ENCODE peak calls at places on chromosomes 6 and 20, in four cellular contexts. U is retina, H is MV-4-11, B is activated gamma-delta T cell. E is an unnamed sample.

GRCh38 chr20:35702051-35702823 is 3.0 kb downstream of the ROMO1 start:
- DNase-seq in H (peak), U (no peak), B (no peak), E (no peak)

GRCh38 chr6:63476302-63476701 is 96.0 kb upstream of the LOC128125822 start:
- DNase-seq in H (no peak), B (no peak), U (no peak), E (no peak)

GRCh38 chr20:60447703-60448102 is 489.5 kb downstream of the CDH26 start:
- DNase-seq in H (no peak), U (no peak), B (no peak), E (no peak)

GRCh38 chr20:44990425-44990824 is 24.1 kb downstream of the STK4 start:
- DNase-seq in H (peak), U (no peak), B (no peak), E (no peak)

GRCh38 chr6:150680510-150680909 is 80.8 kb downstream of the PLEKHG1 start:
- DNase-seq in B (no peak), H (no peak), U (no peak), E (no peak)

GRCh38 chr6:112037783-112038216 is 16.1 kb upstream of the CCN6 start:
- DNase-seq in H (peak), U (no peak), B (no peak), E (no peak)

GRCh38 chr20:2603816-2604505 is 48.5 kb upstream of the NOP56 start:
- DNase-seq in B (no peak), H (no peak), U (no peak), E (no peak)

GRCh38 chr6:95094751-95095150 is 482.6 kb upstream of the MANEA start:
- DNase-seq in B (no peak), H (no peak), U (no peak), E (no peak)

GRCh38 chr6:82843291-82843885 is 222.3 kb downstream of the UBE3D start:
- DNase-seq in U (no peak), H (no peak), B (no peak), E (no peak)

GRCh38 chr20:6468751-6469150 is 298.7 kb upstream of the BMP2 start:
- DNase-seq in B (no peak), H (peak), U (no peak), E (no peak)

GRCh38 chr20:49256261-49256660 is 21.6 kb downstream of the ZNFX1 start:
- DNase-seq in H (no peak), B (no peak), U (no peak), E (no peak)

GRCh38 chr20:40144581-40144980 is 544.5 kb downstream of the MAFB start:
- DNase-seq in H (no peak), U (no peak), B (no peak), E (no peak)

GRCh38 chr6:115271001-115271400 is 789.7 kb downstream of the FRK start:
- DNase-seq in H (no peak), B (no peak), U (no peak), E (no peak)

GRCh38 chr6:43455034-43455747 is at the start of gene DLK2:
- DNase-seq in H (no peak), B (no peak), U (no peak), E (peak)

GRCh38 chr20:1434571-1435336 is 31.9 kb downstream of the NSFL1C start:
- DNase-seq in H (peak), U (no peak), B (no peak), E (no peak)

GRCh38 chr6:7033202-7033601 is 74.6 kb upstream of the RREB1 start:
- DNase-seq in H (peak), U (no peak), B (no peak), E (no peak)

GRCh38 chr6:4924872-4925271 is 79.0 kb downstream of the RPP40 start:
- DNase-seq in U (no peak), H (no peak), B (no peak), E (no peak)

GRCh38 chr6:106066984-106067383 is 19.2 kb upstream of the PRDM1 start:
- DNase-seq in H (no peak), U (no peak), B (no peak), E (no peak)

GRCh38 chr6:86856937-86857563 is 80.3 kb upstream of the HTR1E start:
- DNase-seq in B (no peak), H (peak), U (peak), E (peak)

GRCh38 chr20:57743450-57744095 is 33.8 kb upstream of the PMEPA1 start:
- DNase-seq in B (no peak), H (no peak), U (no peak), E (no peak)

GRCh38 chr6:119479860-119480655 is 130.5 kb upstream of the MAN1A1 start:
- DNase-seq in H (peak), B (no peak), U (no peak), E (no peak)

GRCh38 chr20:38825901-38826625 is 20.6 kb downstream of the PPP1R16B start:
- DNase-seq in H (peak), B (no peak), U (no peak), E (peak)

GRCh38 chr6:145428656-145429173 is 306.6 kb downstream of the EPM2A start:
- DNase-seq in U (peak), B (no peak), H (no peak), E (no peak)

GRCh38 chr6:104940238-104940880 is 16.5 kb upstream of the LIN28B start:
- DNase-seq in B (no peak), U (peak), H (no peak), E (peak)